ENCODE peak calls at places on chromosomes 11 and 22, in ten cellular contexts. F, N, U, L, O, V, B, W, P and R are unnamed samples.

GRCh38 chr11:19642185-19642591 is 70.4 kb upstream of the NAV2 start:
- DNase-seq in F (no peak), N (no peak), U (no peak), L (no peak), O (peak; percentile 42), V (peak; percentile 39), B (no peak), W (no peak), P (no peak), R (no peak)

GRCh38 chr22:47168441-47168840 is 406.0 kb downstream of the TBC1D22A start:
- DNase-seq in F (no peak), N (no peak), U (no peak), L (no peak), O (no peak), V (no peak), B (no peak), W (peak; percentile 57), P (no peak), R (no peak)

GRCh38 chr11:1081601-1082311 is 7.1 kb downstream of the MUC2 start:
- DNase-seq in F (no peak), N (no peak), U (no peak), L (no peak), O (no peak), V (no peak), B (no peak), W (peak; percentile 73), P (no peak), R (no peak)

GRCh38 chr22:29635734-29636357 is 32.4 kb downstream of the NF2 start:
- DNase-seq in F (peak; percentile 6), N (peak; percentile 70), U (no peak), L (peak; percentile 42), O (peak; percentile 71), V (no peak), B (no peak), W (no peak), P (peak; percentile 72), R (peak; percentile 58)

GRCh38 chr11:75430692-75431532 is 2.1 kb downstream of the KLHL35 start:
- DNase-seq in F (no peak), N (no peak), U (no peak), L (no peak), O (no peak), V (no peak), B (no peak), W (peak; percentile 50), P (no peak), R (no peak)

GRCh38 chr11:3865388-3866193 is 10.1 kb downstream of the STIM1 start:
- DNase-seq in F (no peak), N (no peak), U (no peak), L (no peak), O (peak; percentile 77), V (no peak), B (no peak), W (no peak), P (peak; percentile 60), R (no peak)

GRCh38 chr22:37234736-37235711 is 9.0 kb downstream of the RAC2 start:
- DNase-seq in F (no peak), N (no peak), U (no peak), L (no peak), O (no peak), V (no peak), B (no peak), W (no peak), P (no peak), R (no peak)

GRCh38 chr11:65295571-65296338 is 18.9 kb upstream of the CDC42EP2 start:
- DNase-seq in F (no peak), N (no peak), U (no peak), L (no peak), O (no peak), V (no peak), B (no peak), W (no peak), P (no peak), R (no peak)